ENCODE peak calls at places on chromosomes 11 and 22, in seven cellular contexts. X, N, H, M, Q, Z and F are unnamed samples.
A peak's percentile ranks its signal among the peaks of the same experiment; 100 is the strongest.

GRCh38 chr22:19149047-19149883 is 827 bp downstream of the GSC2 start:
- DNase-seq in X (no peak), N (no peak), H (no peak), M (no peak), Z (no peak), Q (peak; percentile 13), F (peak; percentile 5)

GRCh38 chr11:82680252-82680651 is 53.4 kb downstream of the FAM181B start:
- DNase-seq in X (no peak), H (no peak), N (no peak), Q (no peak), Z (no peak), M (no peak), F (no peak)

GRCh38 chr22:44685384-44686056 is 16.5 kb upstream of the PRR5 start:
- DNase-seq in M (peak; percentile 56), Q (peak; percentile 29), X (peak; percentile 72), N (peak; percentile 52), Z (no peak), H (peak; percentile 62), F (peak; percentile 60)

GRCh38 chr22:31826443-31826842 is 72.6 kb downstream of the DEPDC5 start:
- DNase-seq in N (peak; percentile 19), H (no peak), Z (no peak), X (no peak), M (no peak), Q (no peak), F (no peak)

GRCh38 chr11:46918778-46919513 is 596 bp upstream of the LRP4 start:
- DNase-seq in Q (no peak), X (no peak), N (no peak), H (peak; percentile 5), Z (no peak), M (no peak), F (no peak)

GRCh38 chr22:49657275-49657973 is 170.2 kb downstream of the BRD1 start:
- DNase-seq in N (no peak), H (no peak), M (no peak), Q (no peak), Z (no peak), X (no peak), F (no peak)

GRCh38 chr11:132395434-132395833 is 1025.0 kb downstream of the NTM start:
- DNase-seq in Z (no peak), N (no peak), X (no peak), M (no peak), H (no peak), Q (no peak), F (no peak)

GRCh38 chr11:67666676-67667489 is 7.5 kb downstream of the ALDH3B2 start:
- DNase-seq in M (no peak), X (no peak), Q (no peak), N (no peak), H (no peak), Z (no peak), F (no peak)

GRCh38 chr11:78672850-78673641 is 98.4 kb upstream of the NARS2 start:
- DNase-seq in H (no peak), Z (no peak), N (no peak), M (no peak), Q (no peak), X (no peak), F (no peak)

GRCh38 chr11:66464916-66465315 is 1.8 kb upstream of the PELI3 start:
- DNase-seq in N (no peak), M (no peak), H (no peak), Z (no peak), X (no peak), Q (no peak), F (no peak)

GRCh38 chr11:126411971-126412381 is 56.5 kb downstream of the ST3GAL4 start:
- DNase-seq in Z (no peak), M (no peak), H (peak; percentile 25), Q (no peak), N (no peak), X (no peak), F (peak; percentile 36)

GRCh38 chr11:2534957-2535672 is 90.3 kb downstream of the KCNQ1 start:
- DNase-seq in H (no peak), X (no peak), M (no peak), Q (no peak), Z (no peak), N (no peak), F (no peak)

GRCh38 chr11:16114451-16114850 is 241.9 kb downstream of the SOX6 start:
- DNase-seq in Z (no peak), N (no peak), H (no peak), Q (no peak), M (no peak), X (no peak), F (no peak)

GRCh38 chr11:86440843-86441242 is 66.2 kb downstream of the CCDC81 start:
- DNase-seq in H (no peak), Z (no peak), N (no peak), X (no peak), M (no peak), Q (no peak), F (no peak)

GRCh38 chr11:111303476-111303875 is 5.1 kb downstream of the POU2AF3 start:
- DNase-seq in Q (peak; percentile 72), H (no peak), N (no peak), Z (no peak), M (no peak), X (peak; percentile 40), F (no peak)

GRCh38 chr11:115222218-115222862 is 281.9 kb downstream of the CADM1 start:
- DNase-seq in Z (no peak), M (peak; percentile 93), Q (peak; percentile 96), X (peak; percentile 91), N (no peak), H (peak; percentile 58), F (peak; percentile 36)

GRCh38 chr11:116217441-116217840 is 555.3 kb downstream of the BUD13 start:
- DNase-seq in Z (no peak), N (no peak), H (no peak), M (no peak), Q (no peak), X (no peak), F (no peak)

GRCh38 chr22:40421941-40422340 is 51.5 kb downstream of the SGSM3 start:
- DNase-seq in X (no peak), N (no peak), Q (no peak), M (no peak), H (no peak), Z (no peak), F (no peak)

GRCh38 chr11:113505541-113506375 is 30.6 kb upstream of the DRD2 start:
- DNase-seq in X (peak; percentile 97), Q (peak; percentile 70), Z (peak; percentile 51), M (peak; percentile 49), H (peak; percentile 82), N (peak; percentile 30), F (peak; percentile 97)

GRCh38 chr22:26291940-26292666 is 122.8 kb downstream of the SEZ6L start:
- DNase-seq in Z (no peak), M (no peak), Q (no peak), X (no peak), N (no peak), H (no peak), F (no peak)

GRCh38 chr11:65872555-65873279 is at the start of gene EFEMP2:
- DNase-seq in M (no peak), Q (no peak), H (peak; percentile 53), Z (no peak), N (no peak), X (no peak), F (peak; percentile 68)

GRCh38 chr11:112922606-112923005 is 38.6 kb upstream of the NCAM1 start:
- DNase-seq in Z (no peak), H (no peak), N (no peak), Q (no peak), X (no peak), M (no peak), F (no peak)

GRCh38 chr22:35630891-35631290 is 13.8 kb upstream of the MB start:
- DNase-seq in N (no peak), Q (no peak), M (no peak), X (no peak), Z (no peak), H (no peak), F (no peak)

GRCh38 chr11:66542362-66542761 is 3.5 kb downstream of the ZDHHC24 start:
- DNase-seq in N (no peak), Z (no peak), X (no peak), Q (no peak), M (no peak), H (peak; percentile 41), F (no peak)

GRCh38 chr11:64713781-64714363 is 9.1 kb downstream of the NRXN2 start:
- DNase-seq in X (no peak), Q (no peak), Z (no peak), N (no peak), H (no peak), M (no peak), F (peak; percentile 67)

GRCh38 chr11:130846606-130847005 is 69.7 kb downstream of the SNX19 start:
- DNase-seq in Q (no peak), Z (no peak), X (no peak), M (no peak), N (no peak), H (peak; percentile 64), F (peak; percentile 39)

GRCh38 chr11:69122642-69123431 is 32.9 kb upstream of the SMIM38 start:
- DNase-seq in N (no peak), H (peak; percentile 91), Z (no peak), M (peak; percentile 81), X (peak; percentile 99), Q (no peak), F (peak; percentile 69)

GRCh38 chr11:66891849-66892660 is 35.2 kb downstream of the LRFN4 start:
- DNase-seq in N (no peak), Z (no peak), H (peak; percentile 98), Q (no peak), X (peak; percentile 94), M (peak; percentile 98), F (peak; percentile 85)